ENCODE peak calls at places on chromosomes 3 and 15, in seven cellular contexts. One of them, this sample, is unnamed.

GRCh38 chr3:183551930-183552329 is 3.6 kb downstream of the KLHL6 start:
- DNase-seq in K562: no peak
- DNase-seq in SK-N-SH: no peak
- DNase-seq in HepG2: no peak
- DNase-seq in GM12878: no peak
- DNase-seq in H1: no peak
- DNase-seq in HCT116: no peak
- DNase-seq in this sample: no peak

GRCh38 chr3:184298759-184299487 is at the start of gene PSMD2:
- DNase-seq in K562: peak
- DNase-seq in SK-N-SH: peak
- DNase-seq in HepG2: peak
- DNase-seq in GM12878: peak
- DNase-seq in H1: peak
- DNase-seq in HCT116: peak
- DNase-seq in this sample: peak

GRCh38 chr3:169104541-169104940 is 559.0 kb downstream of the MECOM start:
- DNase-seq in K562: no peak
- DNase-seq in SK-N-SH: no peak
- DNase-seq in HepG2: no peak
- DNase-seq in GM12878: no peak
- DNase-seq in H1: no peak
- DNase-seq in HCT116: peak
- DNase-seq in this sample: no peak

GRCh38 chr3:111739241-111739952 is 119.7 kb upstream of the PHLDB2 start:
- DNase-seq in K562: no peak
- DNase-seq in SK-N-SH: no peak
- DNase-seq in HepG2: peak
- DNase-seq in GM12878: no peak
- DNase-seq in H1: no peak
- DNase-seq in HCT116: peak
- DNase-seq in this sample: no peak

GRCh38 chr3:152399374-152399773 is 130.6 kb downstream of the MBNL1 start:
- DNase-seq in K562: no peak
- DNase-seq in SK-N-SH: no peak
- DNase-seq in HepG2: no peak
- DNase-seq in GM12878: no peak
- DNase-seq in H1: no peak
- DNase-seq in HCT116: no peak
- DNase-seq in this sample: no peak

GRCh38 chr3:51675201-51675611 is 4.2 kb downstream of the TEX264 start:
- DNase-seq in K562: no peak
- DNase-seq in SK-N-SH: no peak
- DNase-seq in HepG2: no peak
- DNase-seq in GM12878: no peak
- DNase-seq in H1: no peak
- DNase-seq in HCT116: no peak
- DNase-seq in this sample: no peak

GRCh38 chr3:177835008-177835407 is 637.7 kb upstream of the TBL1XR1 start:
- DNase-seq in K562: no peak
- DNase-seq in SK-N-SH: no peak
- DNase-seq in HepG2: no peak
- DNase-seq in GM12878: no peak
- DNase-seq in H1: no peak
- DNase-seq in HCT116: peak
- DNase-seq in this sample: no peak

GRCh38 chr3:99542771-99543518 is 95.4 kb upstream of the COL8A1 start:
- DNase-seq in K562: no peak
- DNase-seq in SK-N-SH: no peak
- DNase-seq in HepG2: no peak
- DNase-seq in GM12878: no peak
- DNase-seq in H1: no peak
- DNase-seq in HCT116: no peak
- DNase-seq in this sample: no peak

GRCh38 chr15:45378149-45378912 is at the start of gene GATM:
- DNase-seq in K562: no peak
- DNase-seq in SK-N-SH: peak
- DNase-seq in HepG2: no peak
- DNase-seq in GM12878: peak
- DNase-seq in H1: no peak
- DNase-seq in HCT116: no peak
- DNase-seq in this sample: peak

GRCh38 chr3:114709102-114709501 is 415.3 kb downstream of the TIGIT start:
- DNase-seq in K562: no peak
- DNase-seq in SK-N-SH: no peak
- DNase-seq in HepG2: no peak
- DNase-seq in GM12878: no peak
- DNase-seq in H1: no peak
- DNase-seq in HCT116: no peak
- DNase-seq in this sample: no peak

GRCh38 chr3:131702156-131702555 is 199.4 kb upstream of the MRPL3 start:
- DNase-seq in K562: no peak
- DNase-seq in SK-N-SH: no peak
- DNase-seq in HepG2: no peak
- DNase-seq in GM12878: no peak
- DNase-seq in H1: no peak
- DNase-seq in HCT116: no peak
- DNase-seq in this sample: no peak

GRCh38 chr15:88610756-88611231 is 10.3 kb upstream of the AEN start:
- DNase-seq in K562: no peak
- DNase-seq in SK-N-SH: no peak
- DNase-seq in HepG2: no peak
- DNase-seq in GM12878: no peak
- DNase-seq in H1: no peak
- DNase-seq in HCT116: no peak
- DNase-seq in this sample: no peak

GRCh38 chr3:175002732-175003143 is 143.6 kb downstream of the NAALADL2 start:
- DNase-seq in K562: no peak
- DNase-seq in SK-N-SH: no peak
- DNase-seq in HepG2: no peak
- DNase-seq in GM12878: no peak
- DNase-seq in H1: no peak
- DNase-seq in HCT116: no peak
- DNase-seq in this sample: no peak

GRCh38 chr3:47512416-47513124 is 942 bp downstream of the ELP6 start:
- DNase-seq in K562: peak
- DNase-seq in SK-N-SH: peak
- DNase-seq in HepG2: no peak
- DNase-seq in GM12878: no peak
- DNase-seq in H1: no peak
- DNase-seq in HCT116: no peak
- DNase-seq in this sample: no peak

GRCh38 chr3:30611613-30612421 is 5.4 kb downstream of the TGFBR2 start:
- DNase-seq in K562: no peak
- DNase-seq in SK-N-SH: no peak
- DNase-seq in HepG2: no peak
- DNase-seq in GM12878: no peak
- DNase-seq in H1: no peak
- DNase-seq in HCT116: no peak
- DNase-seq in this sample: no peak

GRCh38 chr3:78870484-78870883 is 897.3 kb downstream of the ROBO1 start:
- DNase-seq in K562: no peak
- DNase-seq in SK-N-SH: no peak
- DNase-seq in HepG2: peak
- DNase-seq in GM12878: no peak
- DNase-seq in H1: no peak
- DNase-seq in HCT116: no peak
- DNase-seq in this sample: no peak

GRCh38 chr15:77508541-77509505 is 88.1 kb downstream of the HMG20A start:
- DNase-seq in K562: no peak
- DNase-seq in SK-N-SH: no peak
- DNase-seq in HepG2: no peak
- DNase-seq in GM12878: no peak
- DNase-seq in H1: no peak
- DNase-seq in HCT116: no peak
- DNase-seq in this sample: no peak

GRCh38 chr3:164641071-164641470 is 437.2 kb downstream of the SI start:
- DNase-seq in K562: no peak
- DNase-seq in SK-N-SH: no peak
- DNase-seq in HepG2: no peak
- DNase-seq in GM12878: no peak
- DNase-seq in H1: no peak
- DNase-seq in HCT116: no peak
- DNase-seq in this sample: no peak

GRCh38 chr3:18988619-18989229 is 159.6 kb upstream of the KCNH8 start:
- DNase-seq in K562: no peak
- DNase-seq in SK-N-SH: peak
- DNase-seq in HepG2: peak
- DNase-seq in GM12878: no peak
- DNase-seq in H1: no peak
- DNase-seq in HCT116: no peak
- DNase-seq in this sample: no peak

DNA sequence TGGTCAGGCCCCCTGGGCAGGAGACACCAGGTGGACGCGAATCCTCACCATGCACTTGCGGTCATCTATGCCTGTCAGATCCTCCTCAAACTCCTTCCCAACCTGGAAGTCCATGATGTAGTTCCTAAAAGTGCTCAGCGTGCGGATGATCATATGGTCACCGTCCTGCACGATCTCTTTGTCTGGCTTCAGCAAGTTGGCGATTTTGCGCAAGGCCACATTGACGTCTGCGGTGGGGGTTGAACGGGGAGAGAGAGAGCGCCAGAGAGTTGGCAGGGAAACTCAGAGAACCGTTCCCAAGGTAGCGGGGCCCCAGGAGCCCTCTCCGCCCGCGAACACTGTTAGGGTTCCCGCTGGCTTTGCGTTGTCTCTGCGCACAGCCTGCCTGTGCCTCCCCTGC is 809 bp downstream of the RBP1 start:
- DNase-seq in K562: no peak
- DNase-seq in SK-N-SH: peak
- DNase-seq in HepG2: no peak
- DNase-seq in GM12878: no peak
- DNase-seq in H1: no peak
- DNase-seq in HCT116: no peak
- DNase-seq in this sample: no peak
- TF ChIP-seq JUND in K562: no peak
- TF ChIP-seq JUND in SK-N-SH: no peak
- TF ChIP-seq JUND in HepG2: no peak
- TF ChIP-seq JUND in GM12878: no peak
- TF ChIP-seq JUND in H1: no peak
- TF ChIP-seq JUND in HCT116: no peak
- TF ChIP-seq JUND in this sample: no peak

GRCh38 chr3:170809021-170809974 is 60.7 kb downstream of the RPL22L1 start:
- DNase-seq in K562: peak
- DNase-seq in SK-N-SH: peak
- DNase-seq in HepG2: peak
- DNase-seq in GM12878: no peak
- DNase-seq in H1: no peak
- DNase-seq in HCT116: peak
- DNase-seq in this sample: peak
- TF ChIP-seq JUND in K562: peak
- TF ChIP-seq JUND in SK-N-SH: no peak
- TF ChIP-seq JUND in HepG2: no peak
- TF ChIP-seq JUND in GM12878: no peak
- TF ChIP-seq JUND in H1: no peak
- TF ChIP-seq JUND in HCT116: no peak
- TF ChIP-seq JUND in this sample: no peak

DNA sequence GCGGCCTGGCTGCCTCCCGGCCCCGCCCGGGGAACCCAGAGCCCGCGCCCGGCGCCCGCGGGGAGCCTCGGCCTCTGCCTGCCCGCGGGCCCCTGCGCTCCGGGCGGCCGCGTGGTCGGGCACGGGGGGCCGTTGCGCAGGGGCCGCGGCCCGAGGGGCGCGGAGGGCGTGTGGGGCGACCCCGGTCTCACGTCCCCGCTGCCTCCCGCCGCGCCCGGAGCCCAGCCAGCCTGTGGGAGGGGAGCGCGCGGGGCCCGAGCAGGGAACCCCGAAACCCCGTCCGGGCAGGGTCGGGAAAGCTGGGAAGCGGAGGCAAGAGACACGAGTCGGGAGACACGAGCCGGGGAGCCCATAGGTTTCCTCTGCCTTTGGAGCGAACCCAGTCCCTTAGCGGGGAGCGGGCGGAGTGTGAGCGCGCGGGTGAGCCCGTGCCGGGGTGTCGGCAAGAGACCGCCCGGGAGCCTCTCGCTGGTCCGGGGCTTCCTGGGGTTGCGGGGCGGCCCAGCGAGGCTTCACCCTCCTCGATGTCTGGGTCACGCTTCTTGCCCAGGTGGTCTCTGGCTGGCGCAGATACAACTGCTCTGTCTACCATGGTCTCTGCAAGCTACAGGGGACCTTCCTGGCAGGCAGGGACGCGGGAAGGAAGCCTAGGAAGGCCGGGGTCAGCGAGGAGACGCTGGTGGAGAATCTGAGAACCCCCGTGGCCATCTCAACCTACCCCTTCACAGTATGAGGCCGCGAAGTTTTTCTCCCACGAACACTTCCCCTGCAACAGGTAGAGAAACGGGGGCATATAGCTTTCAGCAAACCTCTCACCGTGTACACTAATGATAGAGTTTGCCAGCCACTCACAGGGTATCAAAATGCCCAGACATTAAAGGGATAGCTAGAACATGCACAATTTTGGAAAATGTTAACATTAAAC is 586 bp downstream of the LRRK1 start:
- DNase-seq in K562: peak
- DNase-seq in SK-N-SH: peak
- DNase-seq in HepG2: no peak
- DNase-seq in GM12878: no peak
- DNase-seq in H1: no peak
- DNase-seq in HCT116: no peak
- DNase-seq in this sample: no peak
- TF ChIP-seq JUND in K562: no peak
- TF ChIP-seq JUND in SK-N-SH: no peak
- TF ChIP-seq JUND in HepG2: no peak
- TF ChIP-seq JUND in GM12878: no peak
- TF ChIP-seq JUND in H1: no peak
- TF ChIP-seq JUND in HCT116: no peak
- TF ChIP-seq JUND in this sample: no peak

GRCh38 chr3:119703900-119704531 is 1.2 kb downstream of the CFAP91 start:
- DNase-seq in K562: no peak
- DNase-seq in SK-N-SH: no peak
- DNase-seq in HepG2: peak
- DNase-seq in GM12878: no peak
- DNase-seq in H1: no peak
- DNase-seq in HCT116: no peak
- DNase-seq in this sample: no peak
- TF ChIP-seq JUND in K562: no peak
- TF ChIP-seq JUND in SK-N-SH: no peak
- TF ChIP-seq JUND in HepG2: no peak
- TF ChIP-seq JUND in GM12878: no peak
- TF ChIP-seq JUND in H1: no peak
- TF ChIP-seq JUND in HCT116: no peak
- TF ChIP-seq JUND in this sample: no peak